ENCODE peak calls at places on chromosomes 11 and 22, in four cellular contexts. B is H1, D is SK-N-SH, N is K562. M is an unnamed sample.

GRCh38 chr11:855796-856195 is 13.1 kb downstream of the TSPAN4 start:
- DNase-seq in D (peak), B (peak), N (no peak), M (no peak)

GRCh38 chr11:113781682-113782081 is 2.1 kb downstream of the CLDN25 start:
- DNase-seq in B (no peak), N (no peak), D (no peak), M (no peak)

GRCh38 chr11:60634151-60634550 is 65.3 kb upstream of the MS4A8 start:
- DNase-seq in N (peak), B (peak), D (no peak), M (peak)

GRCh38 chr11:68308068-68308467 is 4.3 kb upstream of the LRP5 start:
- DNase-seq in D (peak), B (no peak), N (no peak), M (no peak)

GRCh38 chr22:30859714-30860095 is 108.9 kb downstream of the MORC2 start:
- DNase-seq in B (no peak), D (no peak), N (peak), M (no peak)

GRCh38 chr11:78916759-78917158 is 342.1 kb upstream of the NARS2 start:
- DNase-seq in B (no peak), D (no peak), N (no peak), M (no peak)

GRCh38 chr11:72621008-72621610 is 53.1 kb downstream of the PDE2A start:
- DNase-seq in N (no peak), B (no peak), D (no peak), M (no peak)

GRCh38 chr22:50399751-50400331 is 56.7 kb downstream of the PPP6R2 start:
- DNase-seq in D (peak), B (peak), N (peak), M (peak)

GRCh38 chr22:47168900-47169800 is 406.7 kb downstream of the TBC1D22A start:
- DNase-seq in B (peak), D (peak), N (no peak), M (peak)

GRCh38 chr11:18723991-18724390 is 2.0 kb downstream of the IGSF22 start:
- DNase-seq in N (no peak), D (no peak), B (no peak), M (no peak)

GRCh38 chr11:36608491-36609199 is 10.6 kb upstream of the RAG2 start:
- DNase-seq in D (no peak), N (no peak), B (no peak), M (no peak)

GRCh38 chr11:94401773-94402265 is 600 bp upstream of the GPR83 start:
- DNase-seq in D (no peak), N (no peak), B (no peak), M (no peak)

GRCh38 chr11:19276859-19277808 is 36.4 kb upstream of the E2F8 start:
- DNase-seq in N (no peak), B (no peak), D (no peak), M (no peak)

GRCh38 chr11:79762271-79762935 is 321.6 kb upstream of the TENM4 start:
- DNase-seq in B (no peak), N (no peak), D (no peak), M (no peak)

GRCh38 chr11:3710485-3711259 is 39.5 kb upstream of the CHRNA10 start:
- DNase-seq in N (no peak), D (no peak), B (no peak), M (no peak)

GRCh38 chr11:17954395-17955252 is 58.2 kb downstream of the SERGEF start:
- DNase-seq in N (no peak), B (no peak), D (no peak), M (no peak)

GRCh38 chr22:35883028-35883620 is 145.5 kb downstream of the RBFOX2 start:
- DNase-seq in B (no peak), N (no peak), D (no peak), M (no peak)

GRCh38 chr22:33582822-33583400 is 337.4 kb downstream of the LARGE1 start:
- DNase-seq in B (no peak), N (no peak), D (no peak), M (no peak)

GRCh38 chr11:68414457-68415221 is 45.9 kb upstream of the PPP6R3 start:
- DNase-seq in D (no peak), N (no peak), B (no peak), M (no peak)

GRCh38 chr11:11849127-11849746 is 7.5 kb downstream of the USP47 start:
- DNase-seq in N (peak), B (no peak), D (peak), M (peak)

GRCh38 chr11:110712643-110713468 is 619 bp upstream of the ARHGAP20 start:
- DNase-seq in N (no peak), B (no peak), D (peak), M (peak)

GRCh38 chr11:125514336-125515101 is 18.5 kb upstream of the FEZ1 start:
- DNase-seq in N (no peak), D (peak), B (no peak), M (no peak)
- TF ChIP-seq MAX in N (no peak), D (no peak), B (no peak), M (no peak)

DNA sequence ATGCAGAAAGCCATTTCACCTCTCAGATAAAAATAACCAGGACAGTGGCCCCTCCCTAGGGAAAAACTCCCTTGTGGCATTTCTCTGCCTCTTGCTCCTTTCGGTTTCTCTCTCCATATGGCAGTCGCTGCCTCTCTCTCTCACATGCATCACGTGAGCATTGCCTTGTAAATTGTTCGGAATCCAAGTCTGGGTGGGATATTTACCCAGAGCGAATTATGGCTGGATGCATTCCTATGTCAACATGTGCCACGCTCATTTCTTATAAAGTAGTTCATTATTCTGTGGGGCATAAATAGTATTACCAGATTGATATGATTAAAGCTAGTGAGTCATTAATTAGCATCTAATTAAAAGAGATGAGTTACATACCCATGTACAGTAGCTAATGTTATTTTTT is 392.9 kb downstream of the INSC start:
- DNase-seq in N (no peak), B (no peak), D (no peak), M (no peak)
- TF ChIP-seq TEAD4 in N (no peak), B (no peak), D (no peak), M (no peak)

GRCh38 chr22:17638182-17638431 is 450 bp upstream of the BCL2L13 start:
- DNase-seq in B (no peak), N (no peak), D (no peak), M (no peak)

GRCh38 chr22:17633998-17634323 is 4.6 kb upstream of the BCL2L13 start:
- DNase-seq in N (no peak), D (no peak), B (no peak), M (no peak)

GRCh38 chr22:17637490-17638181 is 921 bp upstream of the BCL2L13 start:
- DNase-seq in N (no peak), B (no peak), D (no peak), M (no peak)

GRCh38 chr22:17634696-17635095 is 3.9 kb upstream of the BCL2L13 start:
- DNase-seq in B (no peak), N (no peak), D (no peak), M (no peak)

DNA sequence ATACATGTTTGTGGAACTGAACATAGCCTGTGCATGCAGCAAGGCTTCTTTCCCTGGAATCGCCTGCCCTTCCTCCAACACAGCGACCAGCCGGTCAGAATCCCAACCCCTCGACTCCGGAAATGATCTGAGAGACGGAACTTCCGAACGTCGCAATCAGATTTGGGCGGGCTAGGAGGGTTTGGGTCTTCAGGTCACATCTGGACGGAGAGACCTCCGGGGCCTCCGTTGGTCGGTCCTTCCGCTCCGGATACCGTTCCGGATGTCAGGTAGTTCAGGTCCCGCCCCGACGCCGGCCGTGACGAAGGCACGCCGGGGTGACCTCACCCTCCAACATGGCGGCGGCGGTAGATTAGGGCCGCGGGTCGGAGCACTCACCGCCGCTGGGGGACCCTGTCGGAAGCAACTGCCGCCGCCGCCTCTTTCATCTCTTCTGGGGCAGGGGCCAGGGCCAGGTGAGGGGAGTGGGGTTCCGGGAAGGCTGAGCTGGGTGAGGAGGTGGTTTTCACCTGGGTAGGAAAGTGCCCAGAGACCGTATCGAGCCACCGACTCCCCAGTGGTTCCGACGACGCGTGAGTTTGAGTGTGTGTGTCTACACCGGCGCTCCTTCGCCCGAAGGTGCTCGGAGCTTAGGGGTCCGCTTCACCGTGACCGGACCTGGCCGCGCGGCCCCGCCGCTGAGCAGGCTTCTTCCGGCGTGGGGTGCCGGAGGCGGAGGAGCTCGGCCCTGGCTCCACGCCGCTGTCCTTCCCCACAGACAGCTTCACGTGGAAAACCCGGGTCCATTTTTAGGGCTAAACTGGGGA is at the start of gene BCL2L13:
- DNase-seq in N (peak), D (peak), B (peak), M (peak)
- TF ChIP-seq MAX in N (peak), D (peak), B (no peak), M (peak)

GRCh38 chr22:39306456-39307361 is 12.7 kb downstream of the RPL3 start:
- DNase-seq in B (peak), N (peak), D (peak), M (peak)

GRCh38 chr22:39308614-39309363 is 10.6 kb downstream of the RPL3 start:
- DNase-seq in N (no peak), B (no peak), D (no peak), M (no peak)

GRCh38 chr22:39311592-39312400 is 7.6 kb downstream of the RPL3 start:
- DNase-seq in B (peak), N (no peak), D (no peak), M (no peak)

GRCh38 chr22:39309881-39310714 is 9.3 kb downstream of the RPL3 start:
- DNase-seq in N (no peak), B (peak), D (no peak), M (no peak)

GRCh38 chr22:39309364-39309861 is 10.0 kb downstream of the RPL3 start:
- DNase-seq in N (no peak), D (no peak), B (peak), M (peak)
- TF ChIP-seq TEAD4 in N (no peak), D (no peak), B (no peak), M (no peak)

M was measured in WTC11.